ENCODE peak calls at places on chromosome 22, in four cellular contexts. C, Y, T and G are unnamed samples.

GRCh38 chr22:48060266-48060665 is 1297.8 kb downstream of the TBC1D22A start:
- DNase-seq in C (no peak), Y (no peak), T (no peak), G (no peak)

GRCh38 chr22:49224243-49224642 is 603.4 kb downstream of the BRD1 start:
- DNase-seq in C (no peak), Y (no peak), T (no peak), G (no peak)

GRCh38 chr22:36757608-36758220 is 18.2 kb downstream of the IFT27 start:
- DNase-seq in C (no peak), Y (peak), T (peak), G (peak)

GRCh38 chr22:43798492-43798891 is 13.6 kb downstream of the EFCAB6 start:
- DNase-seq in C (no peak), Y (peak), T (no peak), G (peak)

GRCh38 chr22:25853501-25853900 is 111.5 kb downstream of the MYO18B start:
- DNase-seq in C (no peak), Y (peak), T (no peak), G (no peak)

GRCh38 chr22:17100621-17101020 is 15.8 kb downstream of the IL17RA start:
- DNase-seq in C (no peak), Y (no peak), T (no peak), G (no peak)

GRCh38 chr22:40024201-40025061 is 29.7 kb downstream of the FAM83F start:
- DNase-seq in C (no peak), Y (peak), T (peak), G (peak)

GRCh38 chr22:30275625-30276024 is 9.0 kb upstream of the OSM start:
- DNase-seq in C (no peak), Y (no peak), T (peak), G (no peak)

GRCh38 chr22:48452766-48453165 is 1374.9 kb downstream of the BRD1 start:
- DNase-seq in C (no peak), Y (no peak), T (no peak), G (no peak)

GRCh38 chr22:17781319-17782031 is 7.2 kb upstream of the BID start:
- DNase-seq in C (no peak), Y (peak), T (peak), G (peak)

GRCh38 chr22:24871611-24872205 is 65.7 kb downstream of the SGSM1 start:
- DNase-seq in C (no peak), Y (no peak), T (no peak), G (no peak)

GRCh38 chr22:36331306-36331911 is 56.4 kb downstream of the MYH9 start:
- DNase-seq in C (peak), Y (peak), T (peak), G (peak)

GRCh38 chr22:47779474-47779873 is 1017.0 kb downstream of the TBC1D22A start:
- DNase-seq in C (no peak), Y (no peak), T (no peak), G (no peak)

GRCh38 chr22:30038219-30038618 is 42.0 kb upstream of the HORMAD2 start:
- DNase-seq in C (no peak), Y (peak), T (peak), G (no peak)

GRCh38 chr22:44130076-44130711 is 50.5 kb upstream of the PARVG start:
- DNase-seq in C (no peak), Y (no peak), T (no peak), G (no peak)

GRCh38 chr22:30605449-30606110 is 1.4 kb upstream of the TCN2 start:
- DNase-seq in C (no peak), Y (peak), T (peak), G (peak)

GRCh38 chr22:44870021-44870420 is 117.6 kb downstream of the ARHGAP8 start:
- DNase-seq in C (no peak), Y (peak), T (peak), G (no peak)

GRCh38 chr22:50620861-50621490 is 7.0 kb downstream of the ARSA start:
- DNase-seq in C (no peak), Y (peak), T (peak), G (peak)

GRCh38 chr22:29382575-29383328 is 5.6 kb downstream of the AP1B1 start:
- DNase-seq in C (no peak), Y (no peak), T (no peak), G (no peak)

GRCh38 chr22:26563022-26563421 is 26.9 kb downstream of the TPST2 start:
- DNase-seq in C (no peak), Y (no peak), T (no peak), G (no peak)

GRCh38 chr22:25207553-25208157 is 8.0 kb downstream of the CRYBB3 start:
- DNase-seq in C (no peak), Y (no peak), T (no peak), G (no peak)

GRCh38 chr22:28955817-28956216 is 72.4 kb downstream of the ZNRF3 start:
- DNase-seq in C (no peak), Y (no peak), T (no peak), G (peak)

GRCh38 chr22:46060292-46061123 is 83.5 kb upstream of the WNT7B start:
- DNase-seq in C (no peak), Y (peak), T (peak), G (no peak)
- H3K4me3 ChIP-seq in C (peak), Y (no peak), T (no peak), G (no peak)

GRCh38 chr22:38468761-38469305 is 937 bp downstream of the KDELR3 start:
- DNase-seq in C (no peak), Y (no peak), T (no peak), G (no peak)
- H3K4me3 ChIP-seq in C (peak), Y (peak), T (no peak), G (no peak)

GRCh38 chr22:38872172-38872830 is at the start of gene CBX6:
- DNase-seq in C (peak), Y (peak), T (peak), G (peak)
- H3K4me3 ChIP-seq in C (peak), Y (peak), T (peak), G (peak)

DNA sequence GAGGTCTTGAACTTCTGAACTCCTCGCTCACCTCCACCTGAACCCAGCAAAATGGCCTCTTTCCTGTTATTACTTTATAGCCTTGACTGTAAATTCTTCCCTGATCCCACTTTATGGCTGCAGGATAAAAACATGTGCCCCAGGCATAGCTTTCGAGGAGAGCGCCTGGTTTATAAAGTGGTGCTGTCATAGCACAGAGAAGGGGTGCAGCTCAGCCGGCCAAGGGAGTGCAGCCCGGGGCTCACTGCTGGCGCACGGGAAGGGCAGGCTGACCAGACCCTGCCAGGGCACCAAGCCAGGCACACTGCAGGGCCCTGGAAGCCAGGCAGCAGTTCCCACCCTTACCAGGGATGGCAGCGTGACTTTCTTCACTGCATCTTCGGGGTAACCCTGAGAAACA is 50.9 kb downstream of the ISX start:
- DNase-seq in C (no peak), Y (no peak), T (no peak), G (no peak)
- H3K4me3 ChIP-seq in C (no peak), Y (no peak), T (no peak), G (no peak)

GRCh38 chr22:27791494-27792241 is 9.9 kb downstream of the MN1 start:
- DNase-seq in C (no peak), Y (no peak), T (no peak), G (no peak)

GRCh38 chr22:27792452-27793165 is 8.9 kb downstream of the MN1 start:
- DNase-seq in C (no peak), Y (no peak), T (no peak), G (no peak)

GRCh38 chr22:27796118-27796517 is 5.4 kb downstream of the MN1 start:
- DNase-seq in C (no peak), Y (peak), T (no peak), G (no peak)

GRCh38 chr22:27795053-27795452 is 6.5 kb downstream of the MN1 start:
- DNase-seq in C (no peak), Y (peak), T (no peak), G (no peak)

GRCh38 chr22:27794244-27794643 is 7.3 kb downstream of the MN1 start:
- DNase-seq in C (no peak), Y (no peak), T (no peak), G (no peak)
- H3K4me3 ChIP-seq in C (peak), Y (peak), T (no peak), G (no peak)

DNA sequence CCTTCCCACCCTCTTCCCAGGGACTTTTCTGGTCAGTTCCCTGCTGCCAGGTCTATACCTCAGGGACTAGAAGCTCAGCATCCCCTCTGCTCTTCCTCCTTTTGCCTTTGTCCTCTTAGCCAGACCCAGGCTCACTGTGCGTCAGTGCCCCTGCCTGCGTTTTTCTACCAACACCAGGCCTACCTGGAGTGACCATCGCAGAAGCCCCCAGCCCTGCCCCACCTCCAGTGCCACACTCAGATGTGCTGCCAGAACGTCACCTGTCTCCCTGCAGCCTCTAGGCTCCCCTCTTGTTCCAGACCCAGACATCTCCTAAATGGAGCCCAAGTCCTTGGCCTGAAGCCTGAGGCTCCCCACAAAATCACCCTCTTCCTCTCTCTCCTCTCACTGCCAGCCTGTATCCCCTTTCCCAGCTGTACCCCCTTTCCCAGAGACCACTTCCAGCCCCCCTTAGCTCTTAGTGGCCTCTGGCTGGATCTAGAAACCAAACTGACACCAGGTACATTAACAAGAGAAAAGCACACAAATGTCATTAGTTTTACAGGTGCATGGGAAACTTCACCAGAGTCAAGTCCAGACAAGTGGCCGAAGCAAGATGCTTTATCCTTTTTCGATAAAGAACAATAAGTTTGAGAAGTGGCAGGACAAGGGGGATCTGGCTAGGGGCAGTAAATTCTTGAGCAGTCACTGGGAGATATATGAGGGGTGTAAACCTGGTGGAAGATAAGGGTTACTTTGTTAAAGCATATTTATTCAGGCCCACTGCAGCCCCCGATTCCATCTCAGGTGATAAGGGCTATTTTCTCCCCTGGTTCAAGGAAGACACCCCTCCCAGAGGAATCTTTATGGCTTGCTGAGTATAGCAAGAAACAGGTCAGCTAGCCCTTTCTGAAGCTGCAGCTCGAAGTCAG is 61.5 kb downstream of the BCR start:
- DNase-seq in C (no peak), Y (no peak), T (no peak), G (no peak)
- H3K4me3 ChIP-seq in C (no peak), Y (no peak), T (no peak), G (no peak)

DNA sequence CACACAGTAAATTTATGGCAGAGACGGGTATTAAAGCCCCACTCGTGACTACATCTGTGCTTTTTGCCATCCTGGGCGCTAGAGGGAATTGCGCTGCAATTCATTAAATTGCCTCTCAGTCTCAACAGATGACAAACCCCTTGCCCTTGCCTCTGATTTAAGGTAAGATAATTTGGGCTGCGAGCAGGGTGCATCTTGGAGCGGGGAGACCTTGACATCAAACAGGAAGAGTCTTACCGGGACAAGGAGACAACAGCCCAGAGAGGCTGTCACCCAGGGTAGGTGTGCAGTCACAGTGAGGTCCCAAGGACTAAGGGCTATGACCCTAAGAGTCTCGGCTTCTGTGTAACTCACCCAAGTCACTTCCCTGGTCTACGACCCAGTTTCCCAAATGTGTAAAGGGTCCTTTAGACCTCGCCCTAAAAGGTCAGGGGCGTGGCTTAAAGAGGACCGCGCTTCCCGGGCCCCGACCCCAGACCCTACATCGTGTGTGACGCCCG is 427 bp upstream of the TOM1 start:
- DNase-seq in C (no peak), Y (peak), T (no peak), G (no peak)
- H3K4me3 ChIP-seq in C (peak), Y (peak), T (peak), G (peak)